ENCODE peak calls at places on chromosomes 6 and 20, in four cellular contexts. U, Z, O and F are unnamed samples. For H3K9me3, the result is how much of the 10 kb centered on the place peaks cover.

GRCh38 chr6:52495859-52496396 is 75.8 kb downstream of the EFHC1 start:
- DNase-seq in U (no peak), Z (no peak), O (no peak), F (no peak)

GRCh38 chr6:17476506-17476905 is 83.1 kb downstream of the CAP2 start:
- DNase-seq in U (no peak), Z (peak), O (no peak), F (no peak)

GRCh38 chr6:74585779-74586178 is 620.1 kb downstream of the COL12A1 start:
- DNase-seq in U (no peak), Z (no peak), O (no peak), F (no peak)

GRCh38 chr6:110331816-110332215 is 26.3 kb downstream of the METTL24 start:
- DNase-seq in U (no peak), Z (peak), O (no peak), F (no peak)

GRCh38 chr20:44187054-44187762 is at the start of gene JPH2:
- DNase-seq in U (peak), Z (no peak), O (peak), F (peak)

GRCh38 chr6:34743625-34744293 is 13.5 kb upstream of the SNRPC start:
- DNase-seq in U (no peak), Z (no peak), O (no peak), F (no peak)

GRCh38 chr6:81818778-81819491 is 66.5 kb upstream of the TENT5A start:
- DNase-seq in U (no peak), Z (no peak), O (no peak), F (no peak)

GRCh38 chr6:82467338-82467737 is 103.7 kb downstream of the TPBG start:
- DNase-seq in U (no peak), Z (no peak), O (no peak), F (no peak)

GRCh38 chr6:119179842-119180241 is 101.4 kb upstream of the FAM184A start:
- DNase-seq in U (no peak), Z (no peak), O (no peak), F (no peak)

GRCh38 chr6:1313755-1314503 is 2.0 kb downstream of the FOXQ1 start:
- DNase-seq in U (no peak), Z (no peak), O (peak), F (no peak)

GRCh38 chr6:112956696-112957525 is 609.8 kb downstream of the RFPL4B start:
- DNase-seq in U (peak), Z (peak), O (no peak), F (no peak)

GRCh38 chr20:62137092-62137384 is 6.2 kb downstream of the PSMA7 start:
- DNase-seq in U (no peak), Z (no peak), O (no peak), F (no peak)
- TF ChIP-seq CTCF in U (no peak), Z (peak), O (no peak), F (peak)

GRCh38 chr20:29448806-29449470 is 1808.5 kb upstream of the DEFB115 start:
- DNase-seq in U (no peak), Z (no peak), O (no peak), F (no peak)

DNA sequence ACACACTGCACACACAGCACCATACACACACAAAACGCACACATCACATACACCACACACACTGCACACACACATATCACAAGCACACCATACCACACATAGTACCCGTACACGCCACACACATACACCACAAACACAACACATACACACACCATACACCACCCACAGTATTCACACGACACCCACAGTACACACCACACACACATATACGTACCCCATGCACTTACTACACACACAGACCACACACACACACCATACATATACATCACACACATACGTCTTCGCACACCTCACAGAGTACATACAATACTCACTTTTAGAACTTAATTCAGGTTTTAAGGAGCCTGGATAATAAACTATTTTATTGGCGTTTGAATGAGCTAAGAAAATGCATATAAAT is 1805.3 kb upstream of the DEFB115 start:
- DNase-seq in U (no peak), Z (no peak), O (no peak), F (no peak)
- H3K9me3 ChIP-seq in U (under half), Z (under half), O (under half), F (under half)

GRCh38 chr6:158230967-158231550 is 62.9 kb downstream of the GTF2H5 start:
- DNase-seq in U (no peak), Z (no peak), O (no peak), F (no peak)

GRCh38 chr6:158229823-158230222 is 61.7 kb downstream of the GTF2H5 start:
- DNase-seq in U (no peak), Z (no peak), O (no peak), F (no peak)

GRCh38 chr6:158225767-158226166 is 57.6 kb downstream of the GTF2H5 start:
- DNase-seq in U (no peak), Z (no peak), O (no peak), F (no peak)

GRCh38 chr6:158223926-158224325 is 55.8 kb downstream of the GTF2H5 start:
- DNase-seq in U (no peak), Z (no peak), O (no peak), F (no peak)

DNA sequence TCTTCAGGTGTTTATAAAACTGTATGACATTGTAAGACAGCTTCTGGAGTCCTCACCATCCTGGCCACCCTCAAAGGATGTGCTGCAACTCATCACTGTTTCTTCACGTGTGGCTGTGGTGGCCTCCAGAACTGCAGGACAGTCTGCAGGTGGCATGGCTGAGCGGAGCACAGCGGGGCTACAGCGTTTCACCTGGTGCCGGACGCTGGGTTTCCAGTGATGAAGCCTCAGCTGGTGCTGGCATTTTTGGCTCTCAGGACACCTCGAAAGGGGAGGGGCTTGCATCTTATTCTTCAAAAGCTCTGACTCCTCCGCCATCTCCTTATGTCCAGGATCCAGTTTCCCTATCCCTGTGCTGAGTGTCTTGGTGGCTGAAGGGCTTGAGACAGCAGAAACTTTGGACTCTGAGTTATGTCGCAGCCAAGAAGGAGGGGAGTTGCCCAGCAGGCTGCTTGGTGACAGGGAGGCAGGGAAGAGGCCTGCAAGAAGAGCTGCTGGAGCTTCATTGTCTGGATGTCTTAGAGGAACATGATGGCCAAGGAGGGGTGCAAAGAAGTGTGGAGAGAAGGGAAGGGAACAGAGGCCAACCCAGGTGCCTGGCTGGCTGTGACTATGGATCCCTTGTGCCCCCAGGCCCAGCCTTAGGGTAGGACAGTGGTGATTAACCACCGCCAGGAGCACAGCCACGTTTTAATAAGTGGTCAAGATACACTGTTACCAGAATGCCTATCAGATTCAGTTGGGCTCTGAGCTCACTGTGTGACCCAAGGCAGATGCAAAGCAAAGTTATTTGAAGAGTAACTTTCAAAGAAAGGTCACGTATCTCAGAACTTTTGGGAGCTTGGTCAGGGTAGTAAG is 58.7 kb downstream of the GTF2H5 start:
- DNase-seq in U (no peak), Z (no peak), O (peak), F (no peak)
- TF ChIP-seq CTCF in U (no peak), Z (no peak), O (no peak), F (no peak)

DNA sequence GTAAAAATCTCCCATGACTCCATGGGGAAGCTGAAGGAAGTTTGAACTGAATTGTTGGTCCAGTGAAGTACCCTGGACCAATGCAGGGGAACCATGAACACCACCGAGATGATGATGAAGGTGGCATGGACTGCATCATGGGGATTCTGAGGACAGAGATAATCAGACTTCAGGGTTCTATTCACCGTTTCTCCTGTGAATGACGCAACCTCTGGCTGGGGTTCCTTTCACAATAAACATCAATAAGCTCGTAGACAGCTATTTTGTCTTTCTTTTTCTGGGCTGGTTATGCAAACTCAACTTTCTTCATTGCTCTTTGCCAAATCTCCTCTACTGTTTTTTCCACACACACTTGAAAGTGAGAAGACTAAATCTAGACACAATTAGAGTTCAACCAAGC is 87.9 kb upstream of the NKX2-2 start:
- DNase-seq in U (no peak), Z (no peak), O (no peak), F (no peak)
- H3K9me3 ChIP-seq in U (under half), Z (under half), O (under half), F (half or more)

DNA sequence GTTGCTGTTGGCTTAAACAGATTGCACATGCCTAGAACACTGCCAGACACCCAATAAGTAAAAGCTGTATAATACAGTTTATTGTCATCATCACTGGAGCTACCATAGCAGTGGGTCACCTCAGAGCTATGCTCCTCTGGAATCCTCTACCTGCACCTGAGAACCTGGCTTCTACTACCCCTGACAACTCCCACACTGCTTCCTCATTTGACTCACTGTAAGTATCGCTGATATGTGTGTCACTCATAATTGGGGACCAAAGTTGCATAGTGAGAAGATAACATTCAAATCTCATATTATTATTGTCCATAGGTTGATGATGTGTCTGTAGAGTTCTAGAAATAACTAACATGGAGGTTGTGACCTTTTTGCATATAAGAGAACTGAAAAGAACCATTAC is 5.3 kb downstream of the SLC17A3 start:
- DNase-seq in U (no peak), Z (no peak), O (no peak), F (no peak)
- TF ChIP-seq CTCF in U (no peak), Z (no peak), O (no peak), F (no peak)

GRCh38 chr6:106866875-106867658 is 107.5 kb downstream of the CD24 start:
- DNase-seq in U (no peak), Z (no peak), O (no peak), F (no peak)

GRCh38 chr6:106858653-106859092 is 115.9 kb downstream of the CD24 start:
- DNase-seq in U (no peak), Z (peak), O (peak), F (no peak)

GRCh38 chr6:106860940-106861339 is 113.6 kb downstream of the CD24 start:
- DNase-seq in U (no peak), Z (no peak), O (no peak), F (no peak)

GRCh38 chr6:106857771-106858652 is 116.5 kb downstream of the CD24 start:
- DNase-seq in U (no peak), Z (no peak), O (no peak), F (no peak)

GRCh38 chr6:106862858-106863257 is 111.7 kb downstream of the CD24 start:
- DNase-seq in U (no peak), Z (no peak), O (no peak), F (no peak)
- H3K9me3 ChIP-seq in U (under half), Z (under half), O (under half), F (under half)

GRCh38 chr6:132961610-132962009 is 147.2 kb downstream of the RPS12 start:
- DNase-seq in U (no peak), Z (no peak), O (no peak), F (no peak)
- TF ChIP-seq CTCF in U (no peak), Z (peak), O (no peak), F (no peak)

DNA sequence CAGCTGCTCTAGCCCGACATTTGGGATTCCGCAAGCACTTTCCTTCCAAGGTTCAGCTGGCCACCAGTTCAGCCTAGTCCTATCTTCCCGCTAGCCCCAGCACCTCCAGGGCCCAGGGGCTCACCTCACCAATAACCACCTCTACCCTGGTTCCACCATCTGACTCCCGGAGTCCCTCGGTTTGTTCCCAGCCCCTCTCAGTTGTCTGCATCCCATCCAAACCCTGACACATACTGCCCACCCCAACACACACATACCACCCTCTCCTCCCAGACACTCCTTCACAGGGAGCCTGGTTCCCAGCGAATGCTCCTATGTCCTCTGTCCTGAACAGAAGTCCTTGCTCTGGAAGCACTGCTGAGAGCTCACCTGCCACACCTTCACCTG is 418 bp downstream of the TNXB start:
- DNase-seq in U (no peak), Z (no peak), O (no peak), F (no peak)
- H3K9me3 ChIP-seq in U (under half), Z (under half), O (under half), F (under half)

DNA sequence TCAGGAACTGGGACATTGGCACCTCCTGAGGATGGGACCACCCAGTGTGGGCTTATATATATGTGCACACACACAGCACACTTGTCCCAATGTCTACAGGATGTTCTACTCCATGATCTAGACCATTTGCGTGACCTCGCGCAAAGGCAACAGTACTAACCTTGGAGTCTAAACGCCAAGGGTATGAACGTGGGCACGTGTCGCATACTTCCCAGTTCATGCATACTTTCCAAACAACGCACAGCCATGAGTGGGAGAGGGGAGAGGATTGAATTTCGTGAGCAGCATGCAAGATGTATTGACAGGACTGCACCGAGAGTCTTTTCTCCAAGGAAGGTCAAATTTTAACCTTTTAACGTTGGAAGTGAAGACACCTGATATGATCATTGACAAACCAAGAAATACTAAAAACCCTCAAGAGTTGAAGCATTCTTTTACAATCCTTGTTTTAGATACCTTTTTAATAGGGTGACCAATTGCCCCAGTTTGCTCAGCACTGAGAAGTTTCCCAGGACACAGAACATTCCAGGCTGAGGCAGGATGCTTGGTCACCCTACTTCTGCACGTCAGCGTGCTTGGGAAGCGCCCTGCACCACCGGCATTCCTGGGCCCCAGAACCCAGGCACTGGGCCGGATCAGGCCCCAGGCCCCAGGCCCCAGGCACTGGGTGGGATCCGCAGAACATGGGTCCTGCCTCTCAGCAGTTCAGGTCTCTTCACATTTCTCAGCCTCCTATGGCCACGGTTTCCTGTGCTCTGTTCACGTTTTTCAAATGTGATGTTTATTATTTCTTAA is 214.0 kb upstream of the QKI start:
- DNase-seq in U (no peak), Z (no peak), O (no peak), F (no peak)
- TF ChIP-seq CTCF in U (no peak), Z (no peak), O (no peak), F (no peak)